ENCODE peak calls at places on chromosomes 11 and 22, in six cellular contexts. F is tibial nerve, P is lower lobe of right lung, X is GM23248, N is vagina, Y is left ventricle myocardium inferior. R is an unnamed sample.

GRCh38 chr11:61075891-61076290 is 26.4 kb upstream of the CD5 start:
- DNase-seq in F (peak; percentile 14), P (no peak), X (peak; percentile 70), N (no peak), Y (no peak), R (peak; percentile 7)

GRCh38 chr22:22942511-22943329 is 55.1 kb downstream of the IGLL5 start:
- DNase-seq in F (peak; percentile 39), P (peak; percentile 71), X (peak; percentile 66), N (peak; percentile 64), Y (peak; percentile 40), R (peak; percentile 6)

GRCh38 chr11:58629857-58630256 is 7.4 kb downstream of the CNTF start:
- DNase-seq in F (peak; percentile 41), P (no peak), X (peak; percentile 82), N (no peak), Y (no peak), R (peak; percentile 58)

GRCh38 chr22:49524362-49524761 is 303.3 kb downstream of the BRD1 start:
- DNase-seq in F (no peak), P (no peak), X (no peak), N (no peak), Y (no peak), R (no peak)

GRCh38 chr22:17300926-17301325 is 68.3 kb upstream of the CECR2 start:
- DNase-seq in F (no peak), P (no peak), X (no peak), N (no peak), Y (no peak), R (no peak)

GRCh38 chr11:2693851-2694261 is 5.9 kb downstream of the KCNQ1OT1 start:
- DNase-seq in F (no peak), P (no peak), X (peak; percentile 18), N (no peak), Y (peak; percentile 7), R (no peak)

GRCh38 chr11:105613183-105613582 is 3.3 kb downstream of the GRIA4 start:
- DNase-seq in F (no peak), P (no peak), X (no peak), N (no peak), Y (no peak), R (no peak)

GRCh38 chr11:84899740-84900139 is 727.4 kb downstream of the DLG2 start:
- DNase-seq in F (no peak), P (no peak), X (peak; percentile 41), N (no peak), Y (no peak), R (peak; percentile 17)

GRCh38 chr11:65551572-65552398 is 6.4 kb downstream of the LTBP3 start:
- DNase-seq in F (no peak), P (peak; percentile 84), X (peak; percentile 41), N (no peak), Y (peak; percentile 45), R (no peak)

GRCh38 chr11:39810358-39810757 is 1649.1 kb downstream of the LRRC4C start:
- DNase-seq in F (no peak), P (no peak), X (no peak), N (no peak), Y (no peak), R (no peak)

GRCh38 chr11:68461284-68461861 is 821 bp downstream of the PPP6R3 start:
- DNase-seq in F (no peak), P (no peak), X (peak; percentile 52), N (no peak), Y (no peak), R (peak; percentile 47)

GRCh38 chr11:87600938-87601337 is 563.2 kb downstream of the TMEM135 start:
- DNase-seq in F (no peak), P (no peak), X (peak; percentile 1), N (no peak), Y (no peak), R (no peak)

GRCh38 chr22:25540128-25540790 is 24.2 kb upstream of the GRK3 start:
- DNase-seq in F (no peak), P (no peak), X (no peak), N (no peak), Y (no peak), R (no peak)

GRCh38 chr11:107549253-107549953 is 16.1 kb downstream of the ALKBH8 start:
- DNase-seq in F (no peak), P (no peak), X (peak; percentile 61), N (no peak), Y (no peak), R (peak; percentile 51)

GRCh38 chr11:119651802-119652584 is 77.0 kb downstream of the NECTIN1 start:
- DNase-seq in F (no peak), P (no peak), X (no peak), N (no peak), Y (no peak), R (no peak)

GRCh38 chr22:41417622-41418390 is 28.8 kb downstream of the TOB2 start:
- DNase-seq in F (peak; percentile 67), P (peak; percentile 95), X (peak; percentile 39), N (no peak), Y (peak; percentile 90), R (no peak)

GRCh38 chr22:41411021-41411851 is 29.5 kb downstream of the TEF start:
- DNase-seq in F (peak; percentile 50), P (no peak), X (peak; percentile 14), N (no peak), Y (peak; percentile 40), R (peak; percentile 10)

GRCh38 chr22:41418717-41419116 is 27.9 kb downstream of the TOB2 start:
- DNase-seq in F (no peak), P (no peak), X (no peak), N (no peak), Y (no peak), R (no peak)

GRCh38 chr22:41410311-41410751 is 28.6 kb downstream of the TEF start:
- DNase-seq in F (no peak), P (peak; percentile 86), X (no peak), N (no peak), Y (peak; percentile 69), R (no peak)

DNA sequence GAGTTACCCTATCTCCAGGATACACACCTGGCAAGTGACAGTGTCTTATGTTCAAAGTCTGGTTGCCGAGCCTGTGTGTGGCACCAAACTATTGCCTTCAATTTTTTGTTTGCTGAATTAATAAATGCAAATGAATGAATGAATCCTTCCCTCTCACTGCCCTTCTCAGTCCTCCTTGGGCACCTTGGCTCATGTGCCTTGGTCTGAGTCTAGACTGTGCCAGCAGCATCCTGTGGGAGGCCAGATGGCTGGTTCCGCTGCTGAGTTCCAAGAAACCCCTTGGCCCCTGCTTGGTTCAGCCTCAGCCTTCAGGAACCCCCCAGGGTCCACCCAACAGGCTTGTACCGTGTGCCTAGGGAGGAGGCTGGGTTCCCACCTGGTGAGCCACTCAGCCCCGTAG is 31.0 kb downstream of the TOB2 start:
- DNase-seq in F (no peak), P (no peak), X (no peak), N (no peak), Y (no peak), R (no peak)
- H3K4me1 ChIP-seq in F (peaks cover 81% of the 10 kb centered on the region), P (peaks cover 65% of the 10 kb centered on the region), X (peaks cover 13% of the 10 kb centered on the region), N (peaks cover 72% of the 10 kb centered on the region), Y (peaks cover 89% of the 10 kb centered on the region), R (peaks cover 29% of the 10 kb centered on the region)

DNA sequence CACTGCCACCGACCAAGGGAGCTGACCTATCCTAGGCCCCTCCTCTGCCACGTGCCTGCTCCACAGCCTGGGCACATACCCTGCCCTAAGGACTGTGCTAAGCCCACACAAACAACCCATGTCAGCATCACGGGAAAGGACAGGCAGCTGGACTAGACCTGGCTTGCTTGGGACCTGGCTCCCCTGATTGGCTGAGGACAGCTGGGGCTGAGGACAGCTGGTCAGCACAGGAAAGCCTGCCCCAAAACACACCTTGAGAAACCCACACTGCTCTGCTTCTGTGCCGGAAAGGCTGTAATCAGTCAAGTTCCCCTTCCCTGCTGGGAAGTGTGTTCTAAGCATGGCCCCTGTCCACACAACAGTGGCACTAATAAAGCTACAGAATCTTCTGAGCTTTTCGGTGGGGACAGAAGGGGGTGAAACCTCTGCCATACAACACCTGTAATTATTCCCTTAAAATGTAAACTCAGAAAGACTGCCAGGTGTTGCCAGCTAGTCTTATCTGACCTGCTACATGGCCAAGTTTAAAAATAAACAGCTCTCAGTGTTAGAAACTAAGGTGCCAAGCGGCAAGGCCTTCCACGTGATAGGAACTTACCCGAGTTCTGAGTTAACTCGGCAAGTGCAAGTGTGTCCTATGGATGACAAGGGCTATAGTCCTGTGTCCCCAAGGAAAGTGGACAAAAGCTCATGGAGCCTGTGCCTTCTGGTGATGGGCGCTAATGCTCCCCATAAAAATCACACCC is 35.7 kb upstream of the ARFGAP3 start:
- DNase-seq in F (no peak), P (peak; percentile 59), X (no peak), N (no peak), Y (no peak), R (no peak)
- H3K4me1 ChIP-seq in F (peaks cover 28% of the 10 kb centered on the region), P (peaks cover 57% of the 10 kb centered on the region), X (no peaks in the 10 kb centered on the region), N (peaks cover 29% of the 10 kb centered on the region), Y (peaks cover 82% of the 10 kb centered on the region), R (peaks cover 11% of the 10 kb centered on the region)

GRCh38 chr11:12235945-12236743 is 125.8 kb downstream of the MICAL2 start:
- DNase-seq in F (peak; percentile 41), P (no peak), X (peak; percentile 76), N (no peak), Y (no peak), R (peak; percentile 78)
- H3K4me1 ChIP-seq in F (peaks cover 46% of the 10 kb centered on the region), P (peaks cover 34% of the 10 kb centered on the region), X (peaks cover 34% of the 10 kb centered on the region), N (peaks cover 9% of the 10 kb centered on the region), Y (peaks cover 55% of the 10 kb centered on the region), R (peaks cover 14% of the 10 kb centered on the region)

GRCh38 chr22:39234157-39234793 is 10.5 kb downstream of the PDGFB start:
- DNase-seq in F (no peak), P (peak; percentile 57), X (no peak), N (no peak), Y (peak; percentile 74), R (peak; percentile 66)

GRCh38 chr22:39236321-39237275 is 8.2 kb downstream of the PDGFB start:
- DNase-seq in F (peak; percentile 40), P (peak; percentile 51), X (no peak), N (no peak), Y (peak; percentile 69), R (no peak)

GRCh38 chr22:39232806-39233735 is 11.7 kb downstream of the PDGFB start:
- DNase-seq in F (no peak), P (no peak), X (no peak), N (no peak), Y (no peak), R (no peak)

GRCh38 chr22:39233736-39234120 is 11.1 kb downstream of the PDGFB start:
- DNase-seq in F (no peak), P (no peak), X (no peak), N (no peak), Y (peak; percentile 72), R (no peak)

DNA sequence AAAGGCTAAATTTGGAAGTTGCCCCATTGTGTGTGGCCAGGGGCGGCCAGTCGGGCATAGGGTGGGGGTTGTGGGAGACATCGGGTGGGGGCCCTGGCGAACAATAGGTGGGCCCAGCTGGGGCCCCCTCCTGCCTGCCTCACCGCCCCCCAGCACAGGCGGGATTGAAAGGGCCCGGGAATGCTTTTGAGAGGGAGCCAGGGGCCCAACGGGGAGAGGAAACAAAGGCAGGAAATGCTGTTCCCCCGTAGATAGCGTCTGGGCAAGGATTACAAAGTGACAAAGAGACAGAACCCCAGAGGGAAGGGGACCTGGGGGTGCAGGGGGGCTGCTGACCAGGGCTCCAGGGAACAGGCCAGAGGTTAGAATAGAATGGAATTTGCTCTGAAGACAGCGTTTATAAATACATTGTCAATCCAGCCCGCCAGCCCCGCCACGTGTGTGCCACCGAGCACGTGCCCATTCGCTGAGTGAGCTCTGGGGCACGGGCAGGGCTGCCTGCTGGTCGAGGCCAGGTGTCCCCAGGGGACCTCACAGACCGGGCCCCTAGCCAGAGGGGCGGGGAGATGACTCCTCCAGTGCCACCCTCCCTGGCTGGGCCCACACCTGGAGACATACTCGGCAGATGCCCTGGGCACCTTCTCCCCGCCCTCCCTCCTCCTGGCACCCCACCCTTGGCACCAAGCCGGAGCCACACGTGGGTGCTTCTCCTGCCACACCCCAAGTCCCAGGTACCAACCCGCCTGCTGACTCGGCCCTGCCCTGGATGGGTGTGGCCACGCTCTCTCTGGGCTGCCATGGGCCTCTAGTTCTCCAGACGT is 9.7 kb downstream of the PDGFB start:
- DNase-seq in F (no peak), P (peak; percentile 72), X (no peak), N (peak; percentile 94), Y (peak; percentile 83), R (no peak)
- H3K4me1 ChIP-seq in F (peaks cover 99% of the 10 kb centered on the region), P (peaks cover 89% of the 10 kb centered on the region), X (no peaks in the 10 kb centered on the region), N (peaks cover 67% of the 10 kb centered on the region), Y (peaks cover 100% of the 10 kb centered on the region), R (peaks cover 62% of the 10 kb centered on the region)